ENCODE peak calls at places on chromosomes 4 and X, in five cellular contexts. B is hepatocyte, N is cardiac fibroblast, A is fibroblast of pulmonary artery, Z is fibroblast of mammary gland. S is an unnamed sample.

GRCh38 chr4:27366424-27366823 is 505.8 kb downstream of the STIM2 start:
- DNase-seq in A (peak), B (no peak), N (peak), Z (peak), S (no peak)

GRCh38 chrX:120302434-120302833 is 8.8 kb downstream of the TMEM255A start:
- DNase-seq in B (peak), Z (no peak), N (no peak), A (no peak), S (no peak)

GRCh38 chrX:36684053-36684452 is 324.1 kb upstream of the FAM47C start:
- DNase-seq in Z (no peak), N (no peak), A (no peak), B (no peak), S (no peak)

GRCh38 chr4:177380730-177381287 is 61.4 kb downstream of the AGA start:
- DNase-seq in B (peak), N (no peak), Z (peak), A (no peak), S (no peak)

GRCh38 chr4:112296949-112297483 is at the start of gene ALPK1:
- DNase-seq in N (peak), A (peak), Z (peak), B (peak), S (peak)

GRCh38 chr4:140426610-140427103 is 791 bp downstream of the CLGN start:
- DNase-seq in N (no peak), B (peak), A (no peak), Z (no peak), S (no peak)

GRCh38 chr4:44150091-44150576 is 298.5 kb downstream of the KCTD8 start:
- DNase-seq in Z (peak), A (peak), N (peak), B (peak), S (no peak)

GRCh38 chrX:48937065-48937907 is 18.5 kb upstream of the PIM2 start:
- DNase-seq in N (peak), A (peak), Z (peak), B (no peak), S (no peak)

GRCh38 chrX:102154900-102155805 is 624 bp downstream of the BEX5 start:
- DNase-seq in N (no peak), A (no peak), B (no peak), Z (no peak), S (no peak)

GRCh38 chrX:8484360-8484759 is 19.7 kb downstream of the VCX3B start:
- DNase-seq in A (no peak), B (no peak), Z (no peak), N (no peak), S (no peak)

GRCh38 chr4:77538144-77538543 is 67.5 kb upstream of the CXCL13 start:
- DNase-seq in Z (peak), B (no peak), N (peak), A (peak), S (peak)

GRCh38 chr4:186016796-186017195 is 52.2 kb upstream of the TLR3 start:
- DNase-seq in N (no peak), A (no peak), Z (no peak), B (no peak), S (no peak)

GRCh38 chr4:139367421-139368090 is 65.3 kb upstream of the NDUFC1 start:
- DNase-seq in N (peak), Z (peak), B (no peak), A (peak), S (no peak)

GRCh38 chr4:27368781-27369180 is 508.1 kb downstream of the STIM2 start:
- DNase-seq in B (no peak), Z (peak), N (no peak), A (peak), S (no peak)

GRCh38 chrX:124307253-124307907 is 25.1 kb upstream of the TEX13D start:
- DNase-seq in Z (no peak), A (no peak), N (no peak), B (no peak), S (peak)

GRCh38 chr4:152936446-152937279 is 540 bp downstream of the FHDC1 start:
- DNase-seq in Z (peak), N (no peak), A (no peak), B (peak), S (no peak)

GRCh38 chr4:112951362-112951962 is 98.0 kb upstream of the ANK2 start:
- DNase-seq in Z (peak), B (peak), N (peak), A (peak), S (no peak)

GRCh38 chr4:12555011-12555410 is 929.1 kb downstream of the RAB28 start:
- DNase-seq in A (peak), B (peak), N (peak), Z (peak), S (no peak)

GRCh38 chrX:65871671-65872311 is 168.1 kb downstream of the VSIG4 start:
- DNase-seq in Z (no peak), N (peak), B (peak), A (peak), S (no peak)

GRCh38 chr4:174910271-174910670 is 7.9 kb upstream of the ADAM29 start:
- DNase-seq in A (no peak), Z (no peak), B (no peak), N (no peak), S (no peak)

GRCh38 chrX:433771-434170 is 47.1 kb upstream of the PPP2R3B start:
- DNase-seq in A (no peak), N (no peak), Z (no peak), B (no peak), S (no peak)

GRCh38 chr4:138329506-138330070 is 87.4 kb upstream of the SLC7A11 start:
- DNase-seq in N (no peak), B (no peak), Z (no peak), A (no peak), S (no peak)

GRCh38 chr4:97028785-97029184 is 1114.5 kb downstream of the STPG2 start:
- DNase-seq in B (no peak), N (no peak), Z (no peak), A (no peak), S (no peak)

GRCh38 chr4:1053080-1053661 is 41.7 kb downstream of the FGFRL1 start:
- DNase-seq in Z (peak), B (no peak), N (peak), A (peak), S (peak)

GRCh38 chrX:74349387-74349786 is 45.4 kb downstream of the ZCCHC13 start:
- DNase-seq in N (peak), Z (peak), A (peak), B (no peak), S (no peak)

GRCh38 chr4:187167126-187167525 is 443.5 kb upstream of the FAT1 start:
- DNase-seq in N (no peak), B (no peak), A (no peak), Z (no peak), S (no peak)

GRCh38 chr4:175787948-175788347 is 24.1 kb downstream of the GPM6A start:
- DNase-seq in B (no peak), N (no peak), A (no peak), Z (no peak), S (no peak)

GRCh38 chr4:30719363-30720020 is 677 bp upstream of the PCDH7 start:
- DNase-seq in A (peak), B (peak), N (peak), Z (peak), S (no peak)

GRCh38 chrX:151703487-151703886 is 8.2 kb downstream of the PRRG3 start:
- DNase-seq in A (no peak), N (peak), B (no peak), Z (peak), S (no peak)

GRCh38 chr4:158667651-158668198 is 4.0 kb downstream of the C4orf46 start:
- DNase-seq in B (peak), A (peak), Z (peak), N (peak), S (no peak)

GRCh38 chrX:21973321-21974010 is 33.0 kb downstream of the SMS start:
- DNase-seq in Z (no peak), N (no peak), B (no peak), A (no peak), S (no peak)

GRCh38 chrX:10633722-10634121 is 13.3 kb upstream of the MID1 start:
- DNase-seq in N (peak), B (peak), Z (peak), A (peak), S (no peak)

GRCh38 chr4:146059865-146060264 is 115.7 kb upstream of the LSM6 start:
- DNase-seq in B (no peak), N (no peak), Z (no peak), A (no peak), S (no peak)

GRCh38 chrX:30343206-30343605 is 34.0 kb upstream of the NR0B1 start:
- DNase-seq in A (no peak), Z (no peak), N (no peak), B (no peak), S (no peak)

GRCh38 chrX:54030329-54030728 is 13.9 kb downstream of the PHF8 start:
- DNase-seq in N (no peak), A (no peak), B (no peak), Z (no peak), S (no peak)

GRCh38 chr4:39505581-39505980 is 21.7 kb downstream of the UGDH start:
- DNase-seq in N (no peak), B (no peak), A (no peak), Z (peak), S (no peak)

GRCh38 chrX:153740631-153741222 is 16.1 kb downstream of the ABCD1 start:
- DNase-seq in A (no peak), N (no peak), B (no peak), Z (no peak), S (no peak)

GRCh38 chrX:82087699-82088098 is 885.8 kb downstream of the SH3BGRL start:
- DNase-seq in Z (no peak), N (no peak), A (no peak), B (no peak), S (peak)

GRCh38 chr4:33171873-33172550 is 2451.8 kb downstream of the PCDH7 start:
- DNase-seq in N (no peak), A (no peak), Z (no peak), B (no peak), S (no peak)

GRCh38 chrX:47560179-47560830 is 700 bp upstream of the ARAF start:
- DNase-seq in B (no peak), Z (no peak), A (no peak), N (no peak), S (no peak)

GRCh38 chrX:19040373-19040772 is 56.5 kb upstream of the PHKA2 start:
- DNase-seq in A (no peak), B (no peak), N (no peak), Z (peak), S (no peak)
- TF ChIP-seq CTCF in A (peak), B (peak), N (no peak), Z (peak), S (peak)

GRCh38 chr4:166594326-166594946 is 639.9 kb downstream of the SPOCK3 start:
- DNase-seq in B (peak), Z (peak), A (peak), N (peak), S (peak)
- TF ChIP-seq CTCF in B (peak), Z (peak), A (peak), N (peak), S (peak)

DNA sequence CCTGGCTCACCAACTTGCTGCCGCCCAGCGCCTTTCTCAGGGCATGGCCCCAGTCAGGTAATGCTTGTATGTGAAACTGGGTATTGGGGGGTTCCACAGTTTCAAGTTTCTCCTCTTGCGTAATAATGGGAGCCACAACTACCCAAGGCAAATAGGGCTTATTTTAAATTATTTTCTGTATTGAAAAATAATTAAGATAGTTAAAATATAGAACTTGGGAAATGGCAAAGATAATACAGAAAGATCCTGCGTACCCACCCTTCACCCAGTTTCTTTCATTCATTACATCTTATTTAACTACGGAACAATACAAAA is 287 bp upstream of the QRFPR start:
- DNase-seq in Z (no peak), B (no peak), A (no peak), N (no peak), S (no peak)
- TF ChIP-seq CTCF in Z (no peak), B (no peak), A (no peak), N (no peak), S (no peak)

GRCh38 chr4:95694411-95694810 is 145.5 kb upstream of the PDHA2 start:
- DNase-seq in N (peak), Z (no peak), B (no peak), A (peak), S (no peak)

GRCh38 chr4:95693594-95693993 is 144.8 kb upstream of the UNC5C start:
- DNase-seq in B (no peak), N (peak), A (peak), Z (peak), S (no peak)
- TF ChIP-seq CTCF in B (peak), N (peak), A (peak), Z (peak), S (peak)

GRCh38 chr4:87557348-87557747 is 28.2 kb upstream of the SPARCL1 start:
- DNase-seq in N (no peak), Z (no peak), B (no peak), A (no peak), S (peak)
- TF ChIP-seq CTCF in N (no peak), Z (no peak), B (no peak), A (no peak), S (no peak)

GRCh38 chrX:13401724-13402123 is 81.9 kb upstream of the ATXN3L start:
- DNase-seq in N (no peak), A (no peak), B (no peak), Z (no peak), S (no peak)
- TF ChIP-seq CTCF in N (no peak), A (no peak), B (no peak), Z (no peak), S (no peak)

DNA sequence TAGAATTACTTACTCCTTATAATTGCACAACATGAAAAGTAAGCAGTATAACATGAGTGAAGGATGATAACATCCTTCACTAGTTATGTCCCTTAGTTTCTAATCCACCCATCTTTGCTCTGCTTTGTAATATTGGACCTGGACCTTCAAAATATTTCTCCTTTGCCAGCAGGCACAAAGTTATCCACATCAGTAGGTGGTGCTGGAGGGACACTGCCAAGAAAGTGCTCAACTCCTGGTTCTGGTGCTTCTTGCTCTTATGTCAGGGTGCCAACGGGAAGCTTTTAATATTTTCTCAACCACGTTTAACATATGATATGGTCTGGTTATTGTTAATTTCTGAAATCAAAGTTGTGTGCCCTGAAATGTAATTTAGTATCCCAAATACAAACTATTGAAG is 49.1 kb downstream of the TMEM165 start:
- DNase-seq in N (peak), A (peak), Z (peak), B (no peak), S (no peak)
- TF ChIP-seq CTCF in N (peak), A (peak), Z (peak), B (peak), S (peak)

GRCh38 chr4:69489856-69490255 is 5.8 kb downstream of the UGT2B4 start:
- DNase-seq in A (no peak), N (no peak), B (no peak), Z (no peak), S (no peak)

GRCh38 chr4:69485130-69485529 is 10.6 kb downstream of the UGT2B4 start:
- DNase-seq in N (no peak), A (no peak), Z (no peak), B (no peak), S (no peak)

DNA sequence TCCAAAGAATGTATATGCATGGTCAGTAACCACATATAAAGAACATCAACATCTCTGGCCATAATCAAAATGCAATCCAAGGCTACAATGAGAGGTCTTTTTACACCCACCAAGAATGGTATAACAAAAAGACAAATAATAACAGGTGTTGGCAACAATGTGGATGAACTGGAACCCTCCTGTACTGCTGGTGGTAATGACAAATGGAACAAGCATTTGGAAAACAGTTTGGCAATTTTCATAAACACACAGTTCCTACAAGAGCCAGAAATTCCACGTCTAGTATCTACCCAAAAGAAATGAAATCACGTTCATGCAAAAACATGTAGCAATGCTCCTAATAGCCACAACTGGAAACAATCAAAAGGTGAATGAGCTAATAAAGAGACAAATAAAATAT is 11.7 kb downstream of the UGT2B4 start:
- DNase-seq in Z (no peak), A (no peak), N (no peak), B (no peak), S (no peak)
- TF ChIP-seq CTCF in Z (no peak), A (no peak), N (no peak), B (no peak), S (no peak)